ENCODE peak calls at places on chromosomes 6 and 20, in seven cellular contexts. V, M, D, E, F, N and Q are unnamed samples.
A peak's percentile ranks its signal among the peaks of the same experiment; 100 is the strongest.

GRCh38 chr20:37714973-37715657 is 21.3 kb downstream of the CTNNBL1 start:
- DNase-seq in V (peak; percentile 88), M (no peak), D (no peak), E (no peak), F (no peak), N (no peak), Q (no peak)

GRCh38 chr6:9143140-9143539 is 707.8 kb upstream of the SLC35B3 start:
- DNase-seq in V (no peak), M (no peak), D (no peak), E (no peak), F (no peak), N (no peak), Q (no peak)

GRCh38 chr6:88913471-88913870 is 49.9 kb downstream of the RNGTT start:
- DNase-seq in V (no peak), M (no peak), D (no peak), E (no peak), F (no peak), N (no peak), Q (no peak)

GRCh38 chr6:169234634-169235033 is 19.0 kb downstream of the THBS2 start:
- DNase-seq in V (no peak), M (no peak), D (no peak), E (no peak), F (no peak), N (no peak), Q (no peak)

GRCh38 chr6:160934157-160934556 is 57.4 kb upstream of the MAP3K4 start:
- DNase-seq in V (no peak), M (no peak), D (no peak), E (no peak), F (no peak), N (no peak), Q (no peak)

GRCh38 chr6:138307352-138307751 is 70.4 kb upstream of the SMIM28 start:
- DNase-seq in V (no peak), M (no peak), D (no peak), E (no peak), F (no peak), N (no peak), Q (peak; percentile 82)

GRCh38 chr20:2130668-2131067 is 29.0 kb downstream of the STK35 start:
- DNase-seq in V (no peak), M (no peak), D (no peak), E (no peak), F (no peak), N (no peak), Q (no peak)

GRCh38 chr6:123771126-123771525 is 32.5 kb upstream of the NKAIN2 start:
- DNase-seq in V (no peak), M (no peak), D (no peak), E (no peak), F (no peak), N (no peak), Q (peak; percentile 14)

GRCh38 chr6:53103993-53104675 is 38.9 kb downstream of the FBXO9 start:
- DNase-seq in V (peak; percentile 15), M (no peak), D (no peak), E (no peak), F (no peak), N (no peak), Q (peak; percentile 8)

GRCh38 chr6:15493437-15494168 is 169.2 kb downstream of the DTNBP1 start:
- DNase-seq in V (no peak), M (no peak), D (no peak), E (no peak), F (no peak), N (no peak), Q (no peak)

GRCh38 chr20:50519036-50519780 is 9.0 kb downstream of the PTPN1 start:
- DNase-seq in V (no peak), M (no peak), D (no peak), E (no peak), F (no peak), N (no peak), Q (no peak)

GRCh38 chr6:14876778-14877613 is 368.9 kb upstream of the JARID2 start:
- DNase-seq in V (peak; percentile 23), M (peak; percentile 40), D (no peak), E (no peak), F (no peak), N (peak; percentile 9), Q (peak; percentile 78)

GRCh38 chr20:35232575-35232974 is 6.1 kb downstream of the MMP24 start:
- DNase-seq in V (no peak), M (peak; percentile 63), D (no peak), E (no peak), F (no peak), N (no peak), Q (peak; percentile 67)

GRCh38 chr6:2911171-2911570 is 8.1 kb upstream of the SERPINB9 start:
- DNase-seq in V (no peak), M (no peak), D (no peak), E (no peak), F (no peak), N (no peak), Q (no peak)

GRCh38 chr6:103236923-103237322 is 1622.8 kb downstream of the HACE1 start:
- DNase-seq in V (no peak), M (no peak), D (no peak), E (no peak), F (no peak), N (no peak), Q (no peak)

GRCh38 chr6:121158438-121158837 is 175.8 kb downstream of the TBC1D32 start:
- DNase-seq in V (no peak), M (no peak), D (no peak), E (no peak), F (no peak), N (no peak), Q (peak; percentile 10)

GRCh38 chr6:39887692-39888450 is 46.4 kb downstream of the MOCS1 start:
- DNase-seq in V (no peak), M (peak; percentile 91), D (peak; percentile 63), E (peak; percentile 58), F (no peak), N (no peak), Q (peak; percentile 89)

GRCh38 chr6:113591896-113592827 is 265.0 kb upstream of the MARCKS start:
- DNase-seq in V (no peak), M (no peak), D (peak; percentile 26), E (no peak), F (no peak), N (no peak), Q (peak; percentile 57)

GRCh38 chr6:18390476-18390875 is 3.3 kb downstream of the RNF144B start:
- DNase-seq in V (no peak), M (no peak), D (no peak), E (no peak), F (no peak), N (no peak), Q (no peak)

GRCh38 chr6:113858605-113859348 is 1.6 kb downstream of the MARCKS start:
- DNase-seq in V (peak; percentile 32), M (peak; percentile 95), D (peak; percentile 94), E (peak; percentile 70), F (peak; percentile 89), N (peak; percentile 64), Q (peak; percentile 93)

GRCh38 chr6:53492860-53493634 is 51.9 kb downstream of the GCLC start:
- DNase-seq in V (peak; percentile 84), M (peak; percentile 27), D (peak; percentile 19), E (no peak), F (peak; percentile 54), N (peak; percentile 3), Q (peak; percentile 83)

GRCh38 chr20:58547527-58548475 is 32.6 kb upstream of the APCDD1L start:
- DNase-seq in V (no peak), M (no peak), D (no peak), E (no peak), F (no peak), N (no peak), Q (peak; percentile 46)

GRCh38 chr20:38935285-38935684 is 9.1 kb downstream of the FAM83D start:
- DNase-seq in V (no peak), M (peak; percentile 29), D (no peak), E (no peak), F (no peak), N (no peak), Q (peak; percentile 18)

GRCh38 chr20:53621482-53622246 is 28.0 kb upstream of the ZNF217 start:
- DNase-seq in V (peak; percentile 51), M (peak; percentile 49), D (peak; percentile 66), E (no peak), F (no peak), N (no peak), Q (peak; percentile 98)

GRCh38 chr6:134173007-134173690 is 120.7 kb upstream of the SLC2A12 start:
- DNase-seq in V (no peak), M (no peak), D (no peak), E (no peak), F (no peak), N (no peak), Q (peak; percentile 46)

GRCh38 chr20:64006490-64006889 is 25.6 kb downstream of the PRPF6 start:
- DNase-seq in V (no peak), M (no peak), D (no peak), E (no peak), F (no peak), N (no peak), Q (no peak)

GRCh38 chr6:75349262-75349984 is 64.8 kb upstream of the TMEM30A start:
- DNase-seq in V (no peak), M (peak; percentile 11), D (peak; percentile 42), E (no peak), F (peak; percentile 64), N (no peak), Q (peak; percentile 56)

GRCh38 chr6:118889163-118889562 is 4.8 kb upstream of the ASF1A start:
- DNase-seq in V (no peak), M (no peak), D (no peak), E (no peak), F (peak; percentile 81), N (no peak), Q (no peak)